ENCODE peak calls at places on chromosome 13, in seven cellular contexts. Q is PC-9, O is A673, T is neural progenitor cell, B is fibroblast of lung, G is keratinocyte, I is GM23338. C is an unnamed sample.
A peak's percentile ranks its signal among the peaks of the same experiment; 100 is the strongest.

GRCh38 chr13:55219538-55219937 is 1921.2 kb upstream of the PRR20A start:
- DNase-seq in Q (no peak), O (no peak), T (peak; percentile 21), B (no peak), G (no peak), I (peak; percentile 32), C (no peak)

GRCh38 chr13:88086577-88086976 is 415.4 kb downstream of the SLITRK5 start:
- DNase-seq in Q (no peak), O (no peak), T (no peak), B (peak; percentile 50), G (no peak), I (no peak), C (no peak)

GRCh38 chr13:45047394-45048328 is 58.3 kb downstream of the GPALPP1 start:
- DNase-seq in Q (peak; percentile 77), O (peak; percentile 88), T (peak; percentile 87), B (peak; percentile 75), G (peak; percentile 41), I (peak; percentile 92), C (peak; percentile 89)

GRCh38 chr13:112783946-112784500 is 94.2 kb downstream of the ATP11A start:
- DNase-seq in Q (no peak), O (no peak), T (no peak), B (no peak), G (no peak), I (no peak), C (no peak)

GRCh38 chr13:48896312-48896711 is 79.4 kb upstream of the FNDC3A start:
- DNase-seq in Q (no peak), O (no peak), T (no peak), B (peak; percentile 68), G (no peak), I (no peak), C (no peak)

GRCh38 chr13:50128406-50129048 is 113.3 kb downstream of the KCNRG start:
- DNase-seq in Q (no peak), O (no peak), T (peak; percentile 58), B (no peak), G (no peak), I (peak; percentile 59), C (no peak)

GRCh38 chr13:83281666-83282065 is 600.6 kb downstream of the SLITRK1 start:
- DNase-seq in Q (no peak), O (no peak), T (no peak), B (no peak), G (no peak), I (no peak), C (no peak)

GRCh38 chr13:91722267-91722884 is 324.0 kb downstream of the GPC5 start:
- DNase-seq in Q (no peak), O (peak; percentile 48), T (peak; percentile 36), B (peak; percentile 23), G (no peak), I (peak; percentile 72), C (peak; percentile 52)

GRCh38 chr13:27481766-27482165 is 31.4 kb upstream of the MTIF3 start:
- DNase-seq in Q (peak; percentile 22), O (peak; percentile 43), T (peak; percentile 81), B (no peak), G (no peak), I (peak; percentile 90), C (peak; percentile 70)

GRCh38 chr13:24108615-24108965 is 51.9 kb upstream of the SPATA13 start:
- DNase-seq in Q (no peak), O (no peak), T (no peak), B (no peak), G (no peak), I (no peak), C (no peak)
- TF ChIP-seq EZH2 in Q (no peak), O (no peak), T (no peak), B (no peak), G (no peak), I (no peak), C (no peak)

DNA sequence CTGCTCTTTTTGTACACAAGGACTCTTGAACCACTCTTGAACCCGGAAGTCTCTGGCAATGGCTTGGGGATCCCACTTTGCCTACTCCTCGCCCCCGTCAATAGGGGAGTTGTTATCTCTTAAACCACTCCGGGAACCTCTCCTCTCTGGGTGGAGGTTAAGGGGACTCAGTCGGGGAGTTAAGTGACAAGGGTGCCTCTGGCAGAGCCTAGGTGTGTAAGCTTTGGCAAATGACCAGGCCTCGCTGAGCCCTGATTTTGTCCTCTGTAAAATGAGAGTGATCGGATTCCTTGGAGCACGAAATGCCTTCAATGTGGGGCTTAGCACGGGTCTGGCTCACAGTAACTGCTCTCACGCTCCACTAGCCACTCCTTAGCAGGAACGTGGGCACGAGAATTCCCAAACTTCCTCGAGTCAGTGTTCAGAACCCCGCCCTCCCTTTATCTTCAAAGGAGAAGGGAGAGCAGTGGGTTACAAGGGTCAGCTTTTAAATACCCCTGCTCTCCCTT is 193.3 kb downstream of the KATNAL1 start:
- DNase-seq in Q (no peak), O (no peak), T (peak; percentile 76), B (no peak), G (no peak), I (peak; percentile 32), C (peak; percentile 59)
- TF ChIP-seq EZH2 in Q (no peak), O (no peak), T (no peak), B (no peak), G (no peak), I (no peak), C (no peak)

DNA sequence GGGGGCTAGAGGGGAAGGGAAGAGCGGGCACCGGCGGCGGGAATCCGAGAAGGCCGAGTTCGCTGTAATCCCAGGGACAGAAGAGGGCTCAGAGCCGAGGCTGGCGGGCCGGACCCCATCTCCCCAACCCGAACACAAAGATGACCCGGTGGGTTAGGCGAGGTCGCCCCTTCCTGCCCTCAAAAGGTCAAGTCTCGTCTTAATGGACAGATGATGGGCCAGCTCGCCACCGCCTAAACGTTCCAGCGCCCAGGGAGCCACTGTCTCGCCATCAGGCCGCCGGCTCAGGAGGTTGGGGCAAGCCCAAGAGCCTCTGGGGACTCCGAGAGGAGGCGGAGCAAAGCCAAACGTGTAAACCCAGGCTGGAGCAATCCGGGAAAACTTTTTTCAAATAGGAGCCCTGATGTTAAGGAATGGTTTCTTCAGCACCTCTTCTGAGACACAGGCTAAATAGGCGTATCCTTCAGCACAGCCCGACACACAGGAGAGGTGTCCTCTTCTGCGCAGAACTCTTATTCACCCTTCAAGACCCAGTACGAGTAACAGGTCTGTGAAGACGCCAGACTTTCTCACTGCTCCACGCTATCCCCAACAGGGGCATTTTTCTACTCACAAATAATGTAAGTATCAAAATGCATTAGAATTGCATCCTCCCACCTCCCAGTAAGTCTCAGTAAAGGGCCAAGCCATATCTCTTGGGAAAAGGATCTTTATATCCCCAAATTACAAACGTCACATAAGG is 6.3 kb upstream of the POU4F1 start:
- DNase-seq in Q (no peak), O (peak; percentile 61), T (peak; percentile 77), B (no peak), G (no peak), I (peak; percentile 76), C (no peak)
- TF ChIP-seq EZH2 in Q (no peak), O (no peak), T (peak; percentile 75), B (peak; percentile 72), G (peak; percentile 84), I (peak; percentile 30), C (peak; percentile 61)

DNA sequence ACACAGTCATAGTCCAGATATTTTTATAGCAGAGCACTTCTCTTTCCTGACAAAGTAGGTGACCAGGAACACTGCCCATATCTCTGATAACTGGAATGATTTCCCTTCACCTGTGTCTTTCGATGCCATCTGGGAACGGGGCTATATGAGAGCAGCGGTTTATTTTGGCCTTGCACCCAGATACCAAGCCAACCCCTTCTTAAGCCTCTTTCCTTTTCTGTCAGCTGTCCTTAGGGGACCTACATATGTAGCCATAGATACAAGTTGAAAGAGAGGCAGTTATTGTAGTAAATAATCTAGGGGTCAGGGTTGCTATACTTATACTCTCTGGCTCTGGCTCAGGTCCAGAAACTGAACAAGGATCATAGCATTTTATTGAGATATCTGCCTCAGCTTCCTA is 128.8 kb downstream of the NHLRC3 start:
- DNase-seq in Q (no peak), O (no peak), T (no peak), B (no peak), G (no peak), I (no peak), C (no peak)
- TF ChIP-seq EZH2 in Q (no peak), O (no peak), T (no peak), B (no peak), G (no peak), I (no peak), C (no peak)

C was measured in hepatocyte.